ENCODE peak calls at places on chromosomes 16 and 17, in five cellular contexts. Z, V, C, F and S are unnamed samples.

GRCh38 chr17:44350733-44351226 is 5.7 kb downstream of the GRN start:
- DNase-seq in Z (peak; percentile 69), V (no peak), C (no peak), F (peak; percentile 82), S (no peak)

GRCh38 chr16:85870159-85870558 is 28.8 kb upstream of the IRF8 start:
- DNase-seq in Z (no peak), V (no peak), C (no peak), F (no peak), S (no peak)

GRCh38 chr16:73743665-73744496 is 552.7 kb upstream of the PSMD7 start:
- DNase-seq in Z (no peak), V (no peak), C (no peak), F (no peak), S (no peak)

GRCh38 chr17:32513579-32513978 is 26.8 kb downstream of the CDK5R1 start:
- DNase-seq in Z (no peak), V (no peak), C (no peak), F (no peak), S (no peak)

GRCh38 chr17:56598471-56598870 is 5.0 kb downstream of the NOG start:
- DNase-seq in Z (no peak), V (no peak), C (no peak), F (no peak), S (no peak)

GRCh38 chr17:82649501-82650261 is 1.4 kb upstream of the WDR45B start:
- DNase-seq in Z (no peak), V (no peak), C (no peak), F (no peak), S (no peak)

GRCh38 chr16:50079741-50080140 is 14.0 kb downstream of the HEATR3 start:
- DNase-seq in Z (no peak), V (no peak), C (no peak), F (no peak), S (no peak)

GRCh38 chr16:49838361-49838638 is 17.6 kb downstream of the ZNF423 start:
- DNase-seq in Z (no peak), V (no peak), C (no peak), F (no peak), S (no peak)

GRCh38 chr17:13582776-13583414 is 18.8 kb downstream of the HS3ST3A1 start:
- DNase-seq in Z (no peak), V (no peak), C (no peak), F (no peak), S (no peak)

GRCh38 chr16:67862623-67863583 is 9.9 kb upstream of the EDC4 start:
- DNase-seq in Z (no peak), V (no peak), C (no peak), F (no peak), S (no peak)

GRCh38 chr16:79429276-79430128 is 171.0 kb downstream of the MAF start:
- DNase-seq in Z (no peak), V (no peak), C (no peak), F (no peak), S (no peak)

GRCh38 chr17:74337834-74338500 is 11.9 kb downstream of the KIF19 start:
- DNase-seq in Z (no peak), V (no peak), C (no peak), F (no peak), S (no peak)

GRCh38 chr16:65509172-65509571 is 387.3 kb upstream of the CDH11 start:
- DNase-seq in Z (no peak), V (no peak), C (peak; percentile 1), F (no peak), S (no peak)

GRCh38 chr17:81232616-81233241 is 6.1 kb downstream of the TEPSIN start:
- DNase-seq in Z (no peak), V (no peak), C (no peak), F (no peak), S (no peak)

GRCh38 chr17:33292981-33293867 is at the start of gene ASIC2:
- DNase-seq in Z (no peak), V (peak; percentile 42), C (no peak), F (peak; percentile 70), S (no peak)

GRCh38 chr17:45110676-45111611 is 21.4 kb downstream of the PLCD3 start:
- DNase-seq in Z (no peak), V (no peak), C (no peak), F (no peak), S (peak; percentile 89)

GRCh38 chr17:72189781-72190593 is 69.2 kb downstream of the SOX9 start:
- DNase-seq in Z (no peak), V (no peak), C (no peak), F (no peak), S (no peak)

GRCh38 chr16:14193316-14193871 is 122.3 kb downstream of the MRTFB start:
- DNase-seq in Z (no peak), V (no peak), C (no peak), F (no peak), S (no peak)

GRCh38 chr17:691423-691822 is 23.2 kb downstream of the VPS53 start:
- DNase-seq in Z (no peak), V (peak; percentile 58), C (peak; percentile 59), F (no peak), S (no peak)

GRCh38 chr16:10971560-10971961 is 27.2 kb downstream of the CLEC16A start:
- DNase-seq in Z (peak; percentile 43), V (peak; percentile 90), C (peak; percentile 92), F (peak; percentile 88), S (no peak)

GRCh38 chr17:32302860-32303649 is 37.4 kb downstream of the RHBDL3 start:
- DNase-seq in Z (no peak), V (no peak), C (no peak), F (no peak), S (no peak)

GRCh38 chr17:28747046-28747691 is 3.4 kb downstream of the TRAF4 start:
- DNase-seq in Z (peak; percentile 91), V (no peak), C (no peak), F (peak; percentile 71), S (no peak)

GRCh38 chr17:56593741-56594527 is 435 bp downstream of the NOG start:
- DNase-seq in Z (peak; percentile 63), V (peak; percentile 61), C (peak; percentile 11), F (peak; percentile 64), S (no peak)

GRCh38 chr17:51083976-51084375 is 36.7 kb downstream of the SPAG9 start:
- DNase-seq in Z (no peak), V (no peak), C (no peak), F (no peak), S (no peak)

GRCh38 chr16:53901396-53901795 is 197.4 kb downstream of the FTO start:
- DNase-seq in Z (no peak), V (no peak), C (no peak), F (no peak), S (no peak)

GRCh38 chr17:1474402-1475189 is 17.9 kb downstream of the MYO1C start:
- DNase-seq in Z (no peak), V (no peak), C (no peak), F (no peak), S (no peak)

GRCh38 chr17:80991645-80992076 is at the start of gene CHMP6:
- DNase-seq in Z (peak; percentile 71), V (peak; percentile 74), C (no peak), F (peak; percentile 89), S (no peak)

GRCh38 chr16:49631521-49632041 is 224.3 kb downstream of the ZNF423 start:
- DNase-seq in Z (no peak), V (peak; percentile 60), C (peak; percentile 61), F (peak; percentile 51), S (no peak)

GRCh38 chr16:4660454-4661007 is 32.8 kb upstream of the NUDT16L1 start:
- DNase-seq in Z (peak; percentile 77), V (peak; percentile 32), C (no peak), F (peak; percentile 66), S (peak; percentile 9)

GRCh38 chr17:62720126-62720850 is 87.8 kb downstream of the MARCHF10 start:
- DNase-seq in Z (no peak), V (no peak), C (no peak), F (no peak), S (no peak)

GRCh38 chr17:16352838-16353701 is at the start of gene CENPV:
- DNase-seq in Z (peak; percentile 40), V (peak; percentile 35), C (no peak), F (peak; percentile 85), S (no peak)

GRCh38 chr17:56676807-56677206 is 83.3 kb downstream of the NOG start:
- DNase-seq in Z (no peak), V (no peak), C (no peak), F (no peak), S (no peak)

GRCh38 chr17:60229189-60229802 is 79.5 kb downstream of the CA4 start:
- DNase-seq in Z (no peak), V (peak; percentile 28), C (no peak), F (no peak), S (no peak)
- TF ChIP-seq CTCF in Z (no peak), V (no peak), C (no peak), F (peak; percentile 28), S (peak; percentile 21)

DNA sequence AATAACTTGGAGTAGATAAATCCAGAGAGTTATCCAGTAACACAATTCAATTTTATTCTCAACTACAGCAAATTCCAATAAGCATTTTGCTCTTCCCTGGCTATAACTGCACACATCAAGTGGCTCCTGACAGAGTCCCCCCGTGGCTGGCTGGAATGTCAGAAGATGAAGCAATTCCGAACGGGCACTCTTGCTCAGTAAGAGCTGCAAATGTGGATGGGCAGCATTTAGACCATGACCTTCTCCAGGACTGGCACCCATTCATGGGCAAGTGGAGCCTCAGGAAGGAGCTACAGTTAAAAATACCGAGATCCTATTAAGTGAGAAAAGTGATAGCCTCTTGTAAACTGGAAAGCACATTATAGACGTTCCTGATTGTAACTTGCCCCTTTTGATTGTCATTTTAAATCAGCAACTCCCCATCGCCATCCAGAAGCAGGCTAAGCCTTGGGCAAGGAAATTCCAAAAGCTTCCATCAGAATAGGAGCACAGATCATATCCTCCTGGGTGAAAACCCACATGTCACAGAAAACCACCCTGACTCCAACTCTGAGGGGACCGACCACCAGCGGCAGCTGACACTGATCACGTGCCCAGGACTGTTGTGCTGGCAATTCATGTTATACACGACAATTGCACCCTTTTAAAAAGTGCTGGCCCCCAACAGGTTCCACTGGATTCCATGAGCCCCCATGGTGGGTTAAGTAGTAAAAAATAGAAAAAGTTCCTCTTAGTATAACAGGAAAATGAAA is 7.1 kb downstream of the UBE2O start:
- DNase-seq in Z (no peak), V (no peak), C (no peak), F (no peak), S (no peak)
- H3K4me3 ChIP-seq in Z (no peak overlapping the region), V (no peak overlapping the region), C (no peak overlapping the region), F (no peak overlapping the region), S (no peak overlapping the region)

GRCh38 chr17:58520843-58521430 is 6.5 kb upstream of the MTMR4 start:
- DNase-seq in Z (no peak), V (no peak), C (no peak), F (peak; percentile 51), S (no peak)
- TF ChIP-seq CTCF in Z (no peak), V (peak; percentile 31), C (peak; percentile 35), F (peak; percentile 36), S (peak; percentile 54)

DNA sequence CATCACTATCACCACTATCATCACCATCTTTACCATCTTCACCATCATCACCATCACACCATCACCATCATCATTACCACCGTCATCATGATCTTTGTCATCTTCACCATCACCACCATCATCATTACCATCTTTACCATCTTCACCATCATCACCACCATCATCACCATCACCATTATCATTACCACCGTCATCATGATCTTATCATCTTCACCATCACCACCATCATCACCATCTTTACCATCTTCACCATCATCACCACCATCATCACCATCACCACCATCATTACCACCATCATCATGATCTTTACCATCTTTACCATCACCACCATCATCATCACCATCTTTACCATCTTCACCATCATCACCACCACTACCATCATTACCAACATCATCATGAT is 10.2 kb upstream of the ZNF469 start:
- DNase-seq in Z (no peak), V (no peak), C (no peak), F (no peak), S (no peak)
- H3K4me3 ChIP-seq in Z (no peak overlapping the region), V (no peak overlapping the region), C (no peak overlapping the region), F (no peak overlapping the region), S (no peak overlapping the region)